ENCODE peak calls at places on chromosomes 1 and 21, in seven cellular contexts. A, U, L, T, X, V and D are unnamed samples.

GRCh38 chr21:33123396-33124120 is 53.6 kb downstream of the OLIG1 start:
- DNase-seq in T (no peak), X (no peak), U (no peak), V (no peak), L (no peak), A (no peak), D (no peak)

GRCh38 chr1:232462200-232462599 is 167.7 kb downstream of the SIPA1L2 start:
- DNase-seq in T (no peak), L (no peak), U (no peak), A (no peak), X (no peak), V (peak), D (no peak)

GRCh38 chr1:2105781-2106524 is 55.7 kb downstream of the PRKCZ start:
- DNase-seq in U (peak), T (no peak), A (no peak), L (no peak), X (no peak), V (no peak), D (no peak)

GRCh38 chr1:187267745-187268277 is 439.1 kb downstream of the PLA2G4A start:
- DNase-seq in V (no peak), X (no peak), L (no peak), U (no peak), T (no peak), A (no peak), D (no peak)

GRCh38 chr1:2135425-2135824 is 59.1 kb downstream of the FAAP20 start:
- DNase-seq in A (no peak), X (peak), U (peak), T (peak), V (no peak), L (no peak), D (no peak)

GRCh38 chr1:167501513-167502191 is 16.7 kb downstream of the CD247 start:
- DNase-seq in A (no peak), T (no peak), V (no peak), X (no peak), U (no peak), L (no peak), D (no peak)

GRCh38 chr1:66246371-66247262 is 287.3 kb upstream of the SGIP1 start:
- DNase-seq in A (no peak), X (no peak), V (no peak), L (no peak), U (no peak), T (no peak), D (no peak)

GRCh38 chr1:217190359-217190758 is 440.5 kb downstream of the GPATCH2 start:
- DNase-seq in U (no peak), L (no peak), X (no peak), V (no peak), T (no peak), A (no peak), D (no peak)

GRCh38 chr1:51175278-51175677 is 60.8 kb upstream of the RNF11 start:
- DNase-seq in T (no peak), X (no peak), V (no peak), A (no peak), U (no peak), L (no peak), D (no peak)

GRCh38 chr1:156726549-156727226 is 1.6 kb upstream of the METTL25B start:
- DNase-seq in X (peak), T (no peak), V (peak), L (peak), A (peak), U (no peak), D (peak)

GRCh38 chr1:216660561-216660960 is 62.7 kb downstream of the ESRRG start:
- DNase-seq in U (no peak), L (no peak), X (no peak), V (no peak), T (no peak), A (no peak), D (no peak)

GRCh38 chr1:95953668-95954067 is 719.7 kb downstream of the RWDD3 start:
- DNase-seq in U (no peak), V (no peak), L (no peak), T (no peak), A (no peak), X (no peak), D (no peak)

GRCh38 chr1:95957748-95958147 is 723.7 kb downstream of the RWDD3 start:
- DNase-seq in A (no peak), U (no peak), V (no peak), X (no peak), L (no peak), T (no peak), D (no peak)

GRCh38 chr1:95956215-95956614 is 722.2 kb downstream of the RWDD3 start:
- DNase-seq in T (no peak), X (no peak), L (no peak), A (no peak), V (no peak), U (no peak), D (no peak)

GRCh38 chr1:95951291-95951690 is 717.3 kb downstream of the RWDD3 start:
- DNase-seq in L (no peak), X (no peak), V (no peak), A (peak), T (no peak), U (no peak), D (no peak)

DNA sequence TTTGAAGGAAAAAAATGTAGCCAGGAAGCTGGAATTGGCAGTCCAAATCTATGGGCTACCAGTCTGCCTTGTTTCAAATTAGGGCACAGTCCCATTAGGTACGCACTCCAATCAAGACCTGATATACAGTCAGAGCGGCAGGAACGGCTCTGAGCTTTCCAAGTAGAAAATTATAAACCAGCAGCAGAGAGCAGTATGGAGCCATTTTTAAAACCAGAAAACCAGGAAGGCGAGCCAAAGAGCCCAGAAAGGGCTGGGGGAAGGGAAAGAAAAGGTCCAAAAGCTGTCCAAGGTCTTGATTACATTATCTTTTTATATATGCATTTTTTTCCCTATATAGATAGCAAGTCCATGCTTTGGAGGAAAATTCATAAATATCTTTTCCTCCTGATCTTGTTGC is 719.0 kb downstream of the RWDD3 start:
- DNase-seq in L (peak), X (peak), T (no peak), A (no peak), U (no peak), V (no peak), D (no peak)
- TF ChIP-seq CTCF in L (peak), X (peak), T (peak), A (no peak), U (no peak), V (no peak), D (no peak)

GRCh38 chr21:42733874-42734273 is 80.5 kb downstream of the PDE9A start:
- DNase-seq in A (no peak), V (no peak), U (no peak), X (no peak), L (peak), T (no peak), D (no peak)
- H3K27ac ChIP-seq in A (no peak), V (no peak), U (peak), X (no peak), L (no peak), T (no peak), D (no peak)

GRCh38 chr1:82759035-82759434 is 958.3 kb downstream of the ADGRL2 start:
- DNase-seq in A (no peak), U (no peak), V (no peak), X (no peak), L (no peak), T (no peak), D (no peak)
- TF ChIP-seq CTCF in A (no peak), U (no peak), V (no peak), X (no peak), L (peak), T (no peak), D (no peak)

GRCh38 chr1:27595597-27595996 is 8.3 kb downstream of the AHDC1 start:
- DNase-seq in T (no peak), A (no peak), X (no peak), L (no peak), V (no peak), U (no peak), D (no peak)

GRCh38 chr1:27594542-27595510 is 9.1 kb downstream of the AHDC1 start:
- DNase-seq in A (no peak), T (no peak), U (no peak), L (peak), X (no peak), V (no peak), D (no peak)

GRCh38 chr1:27592600-27593340 is 11.2 kb downstream of the AHDC1 start:
- DNase-seq in V (no peak), X (peak), A (no peak), U (no peak), T (no peak), L (peak), D (no peak)

GRCh38 chr1:27592191-27592590 is 11.8 kb downstream of the AHDC1 start:
- DNase-seq in A (no peak), V (no peak), L (no peak), X (no peak), U (no peak), T (no peak), D (no peak)

GRCh38 chr1:27593341-27594326 is 10.3 kb downstream of the AHDC1 start:
- DNase-seq in X (no peak), U (no peak), A (no peak), T (no peak), L (peak), V (no peak), D (no peak)
- H3K27ac ChIP-seq in X (peak), U (peak), A (no peak), T (peak), L (peak), V (no peak), D (no peak)